ENCODE peak calls at places on chromosomes 4 and X, in six cellular contexts. Q is dermis microvascular lymphatic vessel endothelial cell, J is GM13977, K is SW480, A is kidney tubule cell, H is RKO. C is an unnamed sample.

GRCh38 chr4:184808719-184809062 is 17.1 kb downstream of the ACSL1 start:
- DNase-seq in Q (no peak), J (no peak), K (no peak), A (no peak), H (no peak), C (no peak)

GRCh38 chrX:12988797-12989196 is 13.9 kb downstream of the TMSB4X start:
- DNase-seq in Q (no peak), J (no peak), K (peak; percentile 81), A (peak; percentile 81), H (peak; percentile 46), C (peak; percentile 48)

GRCh38 chrX:119729408-119730201 is 28.8 kb upstream of the SOWAHD start:
- DNase-seq in Q (peak; percentile 46), J (peak; percentile 64), K (peak; percentile 62), A (peak; percentile 58), H (peak; percentile 75), C (peak; percentile 34)

GRCh38 chrX:114581528-114582263 is 2.2 kb upstream of the HTR2C start:
- DNase-seq in Q (no peak), J (no peak), K (no peak), A (no peak), H (no peak), C (no peak)

GRCh38 chr4:184163813-184164212 is 53.9 kb downstream of the ENPP6 start:
- DNase-seq in Q (peak; percentile 21), J (no peak), K (peak; percentile 44), A (peak; percentile 61), H (peak; percentile 29), C (peak; percentile 7)

GRCh38 chr4:15368906-15369305 is 58.9 kb upstream of the C1QTNF7 start:
- DNase-seq in Q (no peak), J (no peak), K (no peak), A (no peak), H (no peak), C (no peak)

GRCh38 chrX:131783555-131784338 is 239.4 kb upstream of the STK26 start:
- DNase-seq in Q (peak; percentile 91), J (no peak), K (no peak), A (peak; percentile 89), H (no peak), C (no peak)

GRCh38 chr4:80495847-80496246 is 160.3 kb downstream of the CFAP299 start:
- DNase-seq in Q (no peak), J (no peak), K (no peak), A (no peak), H (no peak), C (no peak)

GRCh38 chr4:183658362-183659028 is 490 bp downstream of the RWDD4 start:
- DNase-seq in Q (no peak), J (peak; percentile 47), K (peak; percentile 5), A (peak; percentile 70), H (peak; percentile 19), C (peak; percentile 44)

GRCh38 chr4:60463846-60464502 is 736.2 kb upstream of the ADGRL3 start:
- DNase-seq in Q (no peak), J (peak; percentile 6), K (no peak), A (no peak), H (peak; percentile 62), C (no peak)

C was measured in Caki2.